ENCODE peak calls at places on chromosome 1, in nine cellular contexts. One of them, this sample, is unnamed.

GRCh38 chr1:180435566-180435965 is 66.8 kb downstream of the ACBD6 start:
- DNase-seq in uterus: no peak
- DNase-seq in heart left ventricle: no peak
- DNase-seq in transverse colon: no peak
- DNase-seq in suprapubic skin: no peak
- DNase-seq in spleen: no peak
- DNase-seq in body of pancreas: no peak
- DNase-seq in A549: no peak
- DNase-seq in GM12892: no peak
- DNase-seq in this sample: no peak

GRCh38 chr1:53110370-53111072 is 31.9 kb downstream of the SLC1A7 start:
- DNase-seq in uterus: peak
- DNase-seq in heart left ventricle: no peak
- DNase-seq in transverse colon: no peak
- DNase-seq in suprapubic skin: no peak
- DNase-seq in spleen: no peak
- DNase-seq in body of pancreas: peak
- DNase-seq in A549: no peak
- DNase-seq in GM12892: no peak
- DNase-seq in this sample: no peak

GRCh38 chr1:22364764-22365163 is 86.9 kb upstream of the ZBTB40 start:
- DNase-seq in uterus: no peak
- DNase-seq in heart left ventricle: no peak
- DNase-seq in transverse colon: no peak
- DNase-seq in suprapubic skin: no peak
- DNase-seq in spleen: no peak
- DNase-seq in body of pancreas: no peak
- DNase-seq in A549: no peak
- DNase-seq in GM12892: no peak
- DNase-seq in this sample: no peak

GRCh38 chr1:36982708-36983107 is 51.6 kb downstream of the GRIK3 start:
- DNase-seq in uterus: no peak
- DNase-seq in heart left ventricle: no peak
- DNase-seq in transverse colon: no peak
- DNase-seq in suprapubic skin: no peak
- DNase-seq in spleen: no peak
- DNase-seq in body of pancreas: no peak
- DNase-seq in A549: no peak
- DNase-seq in GM12892: no peak
- DNase-seq in this sample: no peak

GRCh38 chr1:212794561-212795014 is 2.9 kb downstream of the TATDN3 start:
- DNase-seq in uterus: no peak
- DNase-seq in heart left ventricle: no peak
- DNase-seq in transverse colon: no peak
- DNase-seq in suprapubic skin: no peak
- DNase-seq in spleen: no peak
- DNase-seq in body of pancreas: peak
- DNase-seq in A549: no peak
- DNase-seq in GM12892: peak
- DNase-seq in this sample: no peak

GRCh38 chr1:151547119-151547899 is 7.2 kb downstream of the TUFT1 start:
- DNase-seq in uterus: peak
- DNase-seq in heart left ventricle: peak
- DNase-seq in transverse colon: peak
- DNase-seq in suprapubic skin: peak
- DNase-seq in spleen: no peak
- DNase-seq in body of pancreas: peak
- DNase-seq in A549: peak
- DNase-seq in GM12892: no peak
- DNase-seq in this sample: peak

GRCh38 chr1:220084460-220084859 is 5.1 kb downstream of the BPNT1 start:
- DNase-seq in uterus: no peak
- DNase-seq in heart left ventricle: no peak
- DNase-seq in transverse colon: no peak
- DNase-seq in suprapubic skin: no peak
- DNase-seq in spleen: no peak
- DNase-seq in body of pancreas: no peak
- DNase-seq in A549: no peak
- DNase-seq in GM12892: no peak
- DNase-seq in this sample: no peak

GRCh38 chr1:67274623-67275325 is 32.9 kb upstream of the IL12RB2 start:
- DNase-seq in uterus: no peak
- DNase-seq in heart left ventricle: no peak
- DNase-seq in transverse colon: no peak
- DNase-seq in suprapubic skin: no peak
- DNase-seq in spleen: no peak
- DNase-seq in body of pancreas: no peak
- DNase-seq in A549: no peak
- DNase-seq in GM12892: no peak
- DNase-seq in this sample: no peak

GRCh38 chr1:178055779-178056471 is 38.0 kb upstream of the RASAL2 start:
- DNase-seq in uterus: no peak
- DNase-seq in heart left ventricle: peak
- DNase-seq in transverse colon: no peak
- DNase-seq in suprapubic skin: no peak
- DNase-seq in spleen: no peak
- DNase-seq in body of pancreas: no peak
- DNase-seq in A549: peak
- DNase-seq in GM12892: peak
- DNase-seq in this sample: peak

GRCh38 chr1:227131193-227131592 is 187.1 kb downstream of the CDC42BPA start:
- DNase-seq in uterus: no peak
- DNase-seq in heart left ventricle: no peak
- DNase-seq in transverse colon: no peak
- DNase-seq in suprapubic skin: no peak
- DNase-seq in spleen: no peak
- DNase-seq in body of pancreas: peak
- DNase-seq in A549: peak
- DNase-seq in GM12892: no peak
- DNase-seq in this sample: no peak

GRCh38 chr1:201053155-201053860 is 29.8 kb upstream of the KIF21B start:
- DNase-seq in uterus: no peak
- DNase-seq in heart left ventricle: no peak
- DNase-seq in transverse colon: no peak
- DNase-seq in suprapubic skin: no peak
- DNase-seq in spleen: no peak
- DNase-seq in body of pancreas: no peak
- DNase-seq in A549: no peak
- DNase-seq in GM12892: no peak
- DNase-seq in this sample: no peak

GRCh38 chr1:209890606-209891330 is 47.2 kb upstream of the SYT14 start:
- DNase-seq in uterus: no peak
- DNase-seq in heart left ventricle: no peak
- DNase-seq in transverse colon: no peak
- DNase-seq in suprapubic skin: no peak
- DNase-seq in spleen: no peak
- DNase-seq in body of pancreas: no peak
- DNase-seq in A549: no peak
- DNase-seq in GM12892: no peak
- DNase-seq in this sample: no peak

DNA sequence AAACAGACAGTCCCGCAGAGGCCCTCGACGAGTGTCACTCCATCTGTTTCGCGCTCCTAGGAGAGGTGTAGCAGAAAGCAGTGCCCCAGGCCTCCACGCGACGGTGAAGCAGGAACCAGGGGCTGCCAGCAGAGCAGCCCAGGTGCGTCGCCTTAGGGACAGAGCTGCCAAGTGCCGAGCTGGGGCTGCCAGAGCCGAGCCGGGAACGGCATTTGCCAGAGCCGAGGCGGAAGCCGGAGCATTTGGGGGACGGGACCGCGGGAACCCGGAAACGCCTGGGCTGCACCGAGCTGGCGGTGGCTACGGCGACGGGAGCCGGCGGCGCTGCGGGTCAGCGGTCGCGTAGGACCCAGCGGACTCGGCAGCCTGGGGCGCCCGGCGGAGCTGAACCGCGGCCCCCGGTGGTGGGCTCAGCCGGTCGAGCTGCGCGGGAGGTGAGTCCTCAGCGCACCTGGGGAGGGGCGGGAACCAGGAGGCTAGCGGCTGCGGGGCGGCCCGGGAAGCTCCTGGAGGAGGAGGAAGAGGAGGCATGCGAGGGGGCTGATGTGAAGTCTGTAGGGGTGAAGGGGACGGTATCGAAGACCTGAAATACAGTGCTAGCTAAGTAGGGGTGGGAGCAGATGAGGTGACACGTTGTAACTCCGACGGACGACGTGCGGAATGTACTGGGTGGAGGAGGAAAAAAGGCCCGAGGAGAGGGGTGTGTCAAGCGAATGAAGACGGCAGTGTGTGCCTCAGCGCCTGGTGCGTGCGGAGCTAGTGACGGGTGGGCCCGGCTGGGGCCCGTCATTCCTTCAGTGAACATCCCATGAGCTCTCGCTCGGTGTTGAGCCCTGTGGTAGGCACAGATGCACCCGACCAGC is at the start of gene SLC35A3:
- DNase-seq in uterus: peak
- DNase-seq in heart left ventricle: peak
- DNase-seq in transverse colon: peak
- DNase-seq in suprapubic skin: peak
- DNase-seq in spleen: peak
- DNase-seq in body of pancreas: peak
- DNase-seq in A549: peak
- DNase-seq in GM12892: peak
- DNase-seq in this sample: peak
- TF ChIP-seq POLR2A in uterus: no peak
- TF ChIP-seq POLR2A in heart left ventricle: peak
- TF ChIP-seq POLR2A in transverse colon: peak
- TF ChIP-seq POLR2A in suprapubic skin: no peak
- TF ChIP-seq POLR2A in spleen: no peak
- TF ChIP-seq POLR2A in body of pancreas: peak
- TF ChIP-seq POLR2A in A549: peak
- TF ChIP-seq POLR2A in GM12892: peak
- TF ChIP-seq POLR2A in this sample: peak

GRCh38 chr1:17119076-17119743 is at the start of gene PADI2:
- DNase-seq in uterus: no peak
- DNase-seq in heart left ventricle: no peak
- DNase-seq in transverse colon: peak
- DNase-seq in suprapubic skin: no peak
- DNase-seq in spleen: peak
- DNase-seq in body of pancreas: peak
- DNase-seq in A549: peak
- DNase-seq in GM12892: peak
- DNase-seq in this sample: no peak
- TF ChIP-seq POLR2A in uterus: peak
- TF ChIP-seq POLR2A in heart left ventricle: no peak
- TF ChIP-seq POLR2A in transverse colon: peak
- TF ChIP-seq POLR2A in suprapubic skin: no peak
- TF ChIP-seq POLR2A in spleen: no peak
- TF ChIP-seq POLR2A in body of pancreas: peak
- TF ChIP-seq POLR2A in A549: peak
- TF ChIP-seq POLR2A in GM12892: no peak
- TF ChIP-seq POLR2A in this sample: no peak

GRCh38 chr1:203153989-203154821 is 21.4 kb downstream of the MYBPH start:
- DNase-seq in uterus: no peak
- DNase-seq in heart left ventricle: no peak
- DNase-seq in transverse colon: no peak
- DNase-seq in suprapubic skin: no peak
- DNase-seq in spleen: no peak
- DNase-seq in body of pancreas: no peak
- DNase-seq in A549: no peak
- DNase-seq in GM12892: no peak
- DNase-seq in this sample: peak

GRCh38 chr1:203151362-203152157 is 24.0 kb downstream of the ADORA1 start:
- DNase-seq in uterus: no peak
- DNase-seq in heart left ventricle: no peak
- DNase-seq in transverse colon: no peak
- DNase-seq in suprapubic skin: no peak
- DNase-seq in spleen: no peak
- DNase-seq in body of pancreas: no peak
- DNase-seq in A549: no peak
- DNase-seq in GM12892: no peak
- DNase-seq in this sample: no peak

GRCh38 chr1:203152158-203153034 is 23.2 kb downstream of the MYBPH start:
- DNase-seq in uterus: no peak
- DNase-seq in heart left ventricle: no peak
- DNase-seq in transverse colon: no peak
- DNase-seq in suprapubic skin: no peak
- DNase-seq in spleen: no peak
- DNase-seq in body of pancreas: no peak
- DNase-seq in A549: peak
- DNase-seq in GM12892: no peak
- DNase-seq in this sample: peak

GRCh38 chr1:203150511-203151297 is 23.2 kb downstream of the ADORA1 start:
- DNase-seq in uterus: no peak
- DNase-seq in heart left ventricle: no peak
- DNase-seq in transverse colon: no peak
- DNase-seq in suprapubic skin: no peak
- DNase-seq in spleen: no peak
- DNase-seq in body of pancreas: no peak
- DNase-seq in A549: no peak
- DNase-seq in GM12892: no peak
- DNase-seq in this sample: no peak

DNA sequence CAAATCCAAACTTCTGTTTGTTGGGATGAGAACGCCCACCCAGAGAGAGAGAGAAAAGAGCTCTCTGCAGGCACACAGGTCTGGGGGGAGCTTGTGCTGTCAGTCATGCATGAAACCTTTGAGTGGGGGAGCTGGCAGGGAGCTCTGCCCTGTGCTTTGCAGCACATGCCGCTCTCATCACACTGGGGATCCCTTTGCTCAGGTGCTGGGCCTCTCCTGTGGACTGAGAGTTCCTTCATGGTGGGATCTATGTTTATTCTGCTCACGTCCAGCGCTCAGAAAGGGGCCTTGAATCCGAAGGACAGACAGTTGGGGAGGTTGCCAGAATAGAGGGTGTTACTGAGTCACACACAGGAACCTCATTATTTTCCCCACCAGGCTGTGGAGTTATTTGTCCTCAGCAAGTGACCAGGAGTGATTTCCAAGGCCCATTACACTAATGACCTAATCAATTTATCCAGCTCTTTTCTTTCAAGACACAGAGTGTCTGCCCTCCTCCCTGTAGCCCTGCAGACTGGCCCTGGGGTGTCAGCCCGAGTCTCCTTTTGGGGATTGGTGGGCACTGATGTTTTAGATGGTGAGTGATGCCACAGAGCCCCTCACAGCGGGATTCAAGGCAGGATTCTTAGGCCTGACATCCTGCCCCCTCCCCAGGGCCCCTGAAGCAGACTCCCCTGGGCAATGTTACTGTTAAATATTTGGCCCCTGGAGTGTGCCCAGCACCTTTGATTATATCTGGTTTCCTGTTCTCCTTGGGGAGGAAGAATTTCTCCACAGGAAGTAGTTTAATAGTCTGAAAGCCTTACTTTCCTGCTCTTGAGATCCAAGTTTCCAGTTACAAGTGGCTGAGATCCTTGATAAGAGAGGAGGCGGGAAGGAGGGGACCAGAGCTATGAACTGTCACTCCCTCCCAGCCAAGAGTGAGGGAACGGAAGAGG is 22.3 kb downstream of the MYBPH start:
- DNase-seq in uterus: no peak
- DNase-seq in heart left ventricle: no peak
- DNase-seq in transverse colon: no peak
- DNase-seq in suprapubic skin: no peak
- DNase-seq in spleen: no peak
- DNase-seq in body of pancreas: no peak
- DNase-seq in A549: no peak
- DNase-seq in GM12892: no peak
- DNase-seq in this sample: no peak
- TF ChIP-seq POLR2A in uterus: no peak
- TF ChIP-seq POLR2A in heart left ventricle: no peak
- TF ChIP-seq POLR2A in transverse colon: no peak
- TF ChIP-seq POLR2A in suprapubic skin: no peak
- TF ChIP-seq POLR2A in spleen: no peak
- TF ChIP-seq POLR2A in body of pancreas: no peak
- TF ChIP-seq POLR2A in A549: no peak
- TF ChIP-seq POLR2A in GM12892: no peak
- TF ChIP-seq POLR2A in this sample: no peak

GRCh38 chr1:204286841-204287387 is 72.8 kb downstream of the PLEKHA6 start:
- DNase-seq in uterus: no peak
- DNase-seq in heart left ventricle: peak
- DNase-seq in transverse colon: peak
- DNase-seq in suprapubic skin: no peak
- DNase-seq in spleen: no peak
- DNase-seq in body of pancreas: peak
- DNase-seq in A549: peak
- DNase-seq in GM12892: no peak
- DNase-seq in this sample: no peak
- TF ChIP-seq POLR2A in uterus: no peak
- TF ChIP-seq POLR2A in heart left ventricle: no peak
- TF ChIP-seq POLR2A in transverse colon: no peak
- TF ChIP-seq POLR2A in suprapubic skin: no peak
- TF ChIP-seq POLR2A in spleen: no peak
- TF ChIP-seq POLR2A in body of pancreas: peak
- TF ChIP-seq POLR2A in A549: no peak
- TF ChIP-seq POLR2A in GM12892: no peak
- TF ChIP-seq POLR2A in this sample: no peak